ENCODE peak calls at places on chromosomes 13 and 19, in eight cellular contexts. E is uterus; Y is left lung; B is aorta; I is CD8-positive, alpha-beta memory T cell; N is upper lobe of right lung; H is left ventricle myocardium inferior; M is tibial nerve. K is an unnamed sample.

GRCh38 chr19:15563325-15563794 is 51.7 kb upstream of the CYP4F8 start:
- DNase-seq in E (no peak), Y (peak; percentile 28), B (no peak), I (no peak), N (peak; percentile 61), H (peak; percentile 36), M (no peak), K (no peak)

GRCh38 chr19:49637865-49638350 is 2.0 kb downstream of the RRAS start:
- DNase-seq in E (peak; percentile 86), Y (peak; percentile 91), B (peak; percentile 93), I (no peak), N (peak; percentile 92), H (peak; percentile 92), M (peak; percentile 86), K (peak; percentile 92)

GRCh38 chr19:36043952-36044351 is 10.1 kb downstream of the THAP8 start:
- DNase-seq in E (no peak), Y (no peak), B (no peak), I (no peak), N (no peak), H (no peak), M (no peak), K (no peak)

GRCh38 chr13:98937911-98938381 is 39.9 kb downstream of the DOCK9 start:
- DNase-seq in E (no peak), Y (no peak), B (no peak), I (no peak), N (no peak), H (no peak), M (no peak), K (no peak)

GRCh38 chr13:75079226-75079625 is 402.7 kb downstream of the TBC1D4 start:
- DNase-seq in E (no peak), Y (no peak), B (no peak), I (no peak), N (no peak), H (no peak), M (no peak), K (no peak)

GRCh38 chr19:48741222-48741999 is 1.0 kb upstream of the RASIP1 start:
- DNase-seq in E (no peak), Y (no peak), B (no peak), I (no peak), N (peak; percentile 77), H (peak; percentile 59), M (no peak), K (peak; percentile 61)

GRCh38 chr19:37654525-37654832 is 786 bp downstream of the ZFP30 start:
- DNase-seq in E (no peak), Y (no peak), B (no peak), I (no peak), N (no peak), H (no peak), M (no peak), K (no peak)

GRCh38 chr13:44299142-44299541 is 74.5 kb upstream of the SERP2 start:
- DNase-seq in E (no peak), Y (no peak), B (no peak), I (no peak), N (no peak), H (no peak), M (no peak), K (no peak)

GRCh38 chr13:23915308-23915707 is 18.0 kb upstream of the C1QTNF9B start:
- DNase-seq in E (no peak), Y (no peak), B (no peak), I (no peak), N (no peak), H (no peak), M (no peak), K (no peak)

GRCh38 chr13:64255988-64256387 is 2840.3 kb upstream of the PCDH20 start:
- DNase-seq in E (no peak), Y (no peak), B (no peak), I (no peak), N (no peak), H (no peak), M (no peak), K (no peak)

GRCh38 chr13:71240906-71241305 is 626.1 kb downstream of the DACH1 start:
- DNase-seq in E (no peak), Y (no peak), B (no peak), I (no peak), N (no peak), H (no peak), M (no peak), K (no peak)

GRCh38 chr19:5282926-5283325 is 57.7 kb downstream of the PTPRS start:
- DNase-seq in E (peak; percentile 44), Y (no peak), B (peak; percentile 69), I (no peak), N (no peak), H (peak; percentile 73), M (peak; percentile 68), K (no peak)

GRCh38 chr19:31252476-31252875 is 96.8 kb downstream of the TSHZ3 start:
- DNase-seq in E (no peak), Y (no peak), B (no peak), I (no peak), N (no peak), H (no peak), M (no peak), K (no peak)

GRCh38 chr19:32843716-32844245 is 25.8 kb downstream of the SLC7A9 start:
- DNase-seq in E (no peak), Y (no peak), B (no peak), I (no peak), N (no peak), H (no peak), M (no peak), K (no peak)

GRCh38 chr13:50646070-50646469 is 197.4 kb downstream of the DLEU7 start:
- DNase-seq in E (no peak), Y (no peak), B (no peak), I (no peak), N (no peak), H (no peak), M (no peak), K (no peak)

GRCh38 chr19:17435218-17435617 is 13.2 kb downstream of the TMEM221 start:
- DNase-seq in E (no peak), Y (no peak), B (no peak), I (no peak), N (no peak), H (no peak), M (no peak), K (no peak)
- H3K4me1 ChIP-seq in E (no peaks in the 10 kb centered on the region), Y (no peaks in the 10 kb centered on the region), B (no peaks in the 10 kb centered on the region), I (no peaks in the 10 kb centered on the region), N (no peaks in the 10 kb centered on the region), H (no peaks in the 10 kb centered on the region), M (no peaks in the 10 kb centered on the region), K (no peaks in the 10 kb centered on the region)

GRCh38 chr13:52737451-52737850 is 2.2 kb downstream of the CNMD start:
- DNase-seq in E (no peak), Y (no peak), B (no peak), I (no peak), N (no peak), H (no peak), M (no peak), K (no peak)

GRCh38 chr13:52738719-52739467 is 727 bp downstream of the CNMD start:
- DNase-seq in E (no peak), Y (no peak), B (peak; percentile 50), I (peak; percentile 15), N (peak; percentile 67), H (no peak), M (no peak), K (peak; percentile 7)

GRCh38 chr13:52737900-52738299 is 1.7 kb downstream of the CNMD start:
- DNase-seq in E (no peak), Y (no peak), B (no peak), I (no peak), N (no peak), H (no peak), M (no peak), K (no peak)

GRCh38 chr13:52739468-52740071 is at the start of gene CNMD:
- DNase-seq in E (no peak), Y (no peak), B (no peak), I (no peak), N (no peak), H (no peak), M (no peak), K (no peak)

GRCh38 chr13:52736891-52737290 is 2.7 kb downstream of the CNMD start:
- DNase-seq in E (no peak), Y (no peak), B (no peak), I (no peak), N (no peak), H (no peak), M (no peak), K (no peak)
- H3K27ac ChIP-seq in E (no peak overlapping the region), Y (no peak overlapping the region), B (no peak overlapping the region), I (no peak overlapping the region), N (no peak overlapping the region), H (no peak overlapping the region), M (no peak overlapping the region), K (no peak overlapping the region)

DNA sequence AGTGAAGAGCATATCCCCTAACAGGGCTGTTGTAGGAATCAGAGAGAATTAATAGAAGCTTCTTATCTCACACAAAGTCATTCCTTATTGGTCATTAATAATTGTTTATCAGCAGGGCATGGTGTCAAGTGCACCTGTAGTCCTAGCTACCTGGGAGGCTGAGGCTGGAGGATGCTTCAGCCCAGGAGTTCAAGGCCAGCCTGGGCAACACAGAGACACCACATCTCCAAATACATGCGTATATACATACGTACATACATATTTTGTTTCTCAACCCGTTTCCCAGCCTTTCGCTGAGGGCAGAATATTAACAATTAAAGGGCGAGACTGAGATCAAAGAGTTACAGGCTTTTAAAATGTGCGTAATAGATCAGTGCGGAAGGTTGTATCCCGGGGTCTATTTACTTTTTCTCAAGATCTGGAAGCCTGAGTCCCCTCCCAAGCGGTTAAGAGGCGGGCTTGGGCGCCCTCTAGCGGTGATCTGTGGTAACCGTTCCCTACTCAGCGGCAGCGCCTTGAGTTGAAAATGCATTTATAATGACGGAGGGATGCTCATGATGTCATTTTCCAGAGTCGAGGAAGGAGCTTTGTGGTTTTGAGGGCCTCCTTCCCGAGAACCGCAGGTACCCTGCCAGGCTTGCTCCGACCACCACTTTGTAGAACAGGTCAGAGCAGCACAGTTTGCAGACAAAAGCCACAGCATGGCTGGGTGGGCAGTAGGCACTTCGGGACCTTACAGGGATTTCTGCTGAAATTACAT is 169.6 kb upstream of the GPR12 start:
- DNase-seq in E (peak; percentile 70), Y (peak; percentile 47), B (peak; percentile 73), I (peak; percentile 52), N (peak; percentile 81), H (peak; percentile 62), M (peak; percentile 49), K (peak; percentile 76)
- H3K4me3 ChIP-seq in E (no peak overlapping the region), Y (no peak overlapping the region), B (no peak overlapping the region), I (no peak overlapping the region), N (no peak overlapping the region), H (no peak overlapping the region), M (no peak overlapping the region), K (no peak overlapping the region)

DNA sequence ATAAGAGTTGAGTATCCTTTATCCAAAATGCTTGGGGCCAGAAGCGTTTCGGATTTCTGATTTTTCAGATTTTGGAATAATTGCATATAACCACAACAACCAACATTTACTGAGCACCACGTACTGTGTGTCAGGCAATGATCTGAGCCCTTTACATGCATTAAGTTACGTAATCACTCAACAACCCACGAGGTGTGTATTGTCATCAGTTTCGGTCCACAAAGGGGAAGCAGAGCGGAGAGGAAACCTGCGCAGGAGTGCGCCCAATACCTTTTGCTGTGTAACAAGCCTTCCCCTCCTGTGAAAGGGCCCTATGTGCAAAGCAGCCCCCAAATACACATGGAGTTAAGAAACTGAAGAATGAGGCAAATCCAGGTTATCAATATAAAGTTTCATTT is 20.7 kb upstream of the NLRP12 start:
- DNase-seq in E (no peak), Y (no peak), B (no peak), I (no peak), N (no peak), H (no peak), M (no peak), K (no peak)
- H3K4me1 ChIP-seq in E (no peaks in the 10 kb centered on the region), Y (peaks cover 84% of the 10 kb centered on the region), B (no peaks in the 10 kb centered on the region), I (no peaks in the 10 kb centered on the region), N (peaks cover 13% of the 10 kb centered on the region), H (peaks cover 6% of the 10 kb centered on the region), M (peaks cover 15% of the 10 kb centered on the region), K (peaks cover 25% of the 10 kb centered on the region)